ENCODE peak calls at places on chromosome 13, in nine cellular contexts. One of them, this sample, is unnamed.
A peak's percentile ranks its signal among the peaks of the same experiment; 100 is the strongest.

GRCh38 chr13:112102243-112102642 is 35.3 kb downstream of the SOX1 start:
- DNase-seq in GDM1: no peak
- DNase-seq in spleen: no peak
- DNase-seq in HCEC 1CT: no peak
- DNase-seq in omental fat pad: no peak
- DNase-seq in anterior cingulate cortex: no peak
- DNase-seq in GOT3: no peak
- DNase-seq in SHP77: no peak
- DNase-seq in nephron progenitor cell: no peak
- DNase-seq in this sample: no peak

GRCh38 chr13:29582171-29582570 is 13.3 kb downstream of the SLC7A1 start:
- DNase-seq in GDM1: no peak
- DNase-seq in spleen: no peak
- DNase-seq in HCEC 1CT: no peak
- DNase-seq in omental fat pad: no peak
- DNase-seq in anterior cingulate cortex: no peak
- DNase-seq in GOT3: no peak
- DNase-seq in SHP77: no peak
- DNase-seq in nephron progenitor cell: no peak
- DNase-seq in this sample: no peak

GRCh38 chr13:37443538-37443937 is 155.0 kb downstream of the POSTN start:
- DNase-seq in GDM1: no peak
- DNase-seq in spleen: no peak
- DNase-seq in HCEC 1CT: peak; percentile 91
- DNase-seq in omental fat pad: no peak
- DNase-seq in anterior cingulate cortex: no peak
- DNase-seq in GOT3: no peak
- DNase-seq in SHP77: no peak
- DNase-seq in nephron progenitor cell: no peak
- DNase-seq in this sample: peak; percentile 68

GRCh38 chr13:44106231-44107152 is 226.8 kb downstream of the LACC1 start:
- DNase-seq in GDM1: no peak
- DNase-seq in spleen: no peak
- DNase-seq in HCEC 1CT: no peak
- DNase-seq in omental fat pad: no peak
- DNase-seq in anterior cingulate cortex: no peak
- DNase-seq in GOT3: no peak
- DNase-seq in SHP77: no peak
- DNase-seq in nephron progenitor cell: no peak
- DNase-seq in this sample: no peak

GRCh38 chr13:79966502-79966901 is 374.4 kb downstream of the SPRY2 start:
- DNase-seq in GDM1: no peak
- DNase-seq in spleen: no peak
- DNase-seq in HCEC 1CT: peak; percentile 19
- DNase-seq in omental fat pad: no peak
- DNase-seq in anterior cingulate cortex: no peak
- DNase-seq in GOT3: no peak
- DNase-seq in SHP77: no peak
- DNase-seq in nephron progenitor cell: no peak
- DNase-seq in this sample: no peak

GRCh38 chr13:37748913-37749312 is 120.7 kb downstream of the TRPC4 start:
- DNase-seq in GDM1: no peak
- DNase-seq in spleen: no peak
- DNase-seq in HCEC 1CT: no peak
- DNase-seq in omental fat pad: no peak
- DNase-seq in anterior cingulate cortex: no peak
- DNase-seq in GOT3: no peak
- DNase-seq in SHP77: no peak
- DNase-seq in nephron progenitor cell: no peak
- DNase-seq in this sample: no peak

GRCh38 chr13:67078062-67078461 is 152.1 kb downstream of the PCDH9 start:
- DNase-seq in GDM1: no peak
- DNase-seq in spleen: no peak
- DNase-seq in HCEC 1CT: no peak
- DNase-seq in omental fat pad: no peak
- DNase-seq in anterior cingulate cortex: no peak
- DNase-seq in GOT3: no peak
- DNase-seq in SHP77: no peak
- DNase-seq in nephron progenitor cell: no peak
- DNase-seq in this sample: no peak

GRCh38 chr13:41942462-41943094 is 18.3 kb downstream of the VWA8 start:
- DNase-seq in GDM1: no peak
- DNase-seq in spleen: no peak
- DNase-seq in HCEC 1CT: peak; percentile 61
- DNase-seq in omental fat pad: no peak
- DNase-seq in anterior cingulate cortex: no peak
- DNase-seq in GOT3: no peak
- DNase-seq in SHP77: no peak
- DNase-seq in nephron progenitor cell: peak; percentile 22
- DNase-seq in this sample: peak; percentile 53

GRCh38 chr13:34816543-34816942 is 125.5 kb upstream of the NBEA start:
- DNase-seq in GDM1: no peak
- DNase-seq in spleen: no peak
- DNase-seq in HCEC 1CT: no peak
- DNase-seq in omental fat pad: no peak
- DNase-seq in anterior cingulate cortex: no peak
- DNase-seq in GOT3: no peak
- DNase-seq in SHP77: no peak
- DNase-seq in nephron progenitor cell: no peak
- DNase-seq in this sample: peak; percentile 21

GRCh38 chr13:109361562-109361961 is 424.8 kb downstream of the IRS2 start:
- DNase-seq in GDM1: no peak
- DNase-seq in spleen: no peak
- DNase-seq in HCEC 1CT: no peak
- DNase-seq in omental fat pad: no peak
- DNase-seq in anterior cingulate cortex: no peak
- DNase-seq in GOT3: no peak
- DNase-seq in SHP77: no peak
- DNase-seq in nephron progenitor cell: no peak
- DNase-seq in this sample: no peak

GRCh38 chr13:71249031-71249430 is 618.0 kb downstream of the DACH1 start:
- DNase-seq in GDM1: no peak
- DNase-seq in spleen: no peak
- DNase-seq in HCEC 1CT: no peak
- DNase-seq in omental fat pad: no peak
- DNase-seq in anterior cingulate cortex: no peak
- DNase-seq in GOT3: no peak
- DNase-seq in SHP77: no peak
- DNase-seq in nephron progenitor cell: no peak
- DNase-seq in this sample: no peak